ENCODE peak calls at places on chromosomes 12 and 14, in four cellular contexts. T, B, U and O are unnamed samples.

GRCh38 chr14:90836692-90837063 is 20.4 kb upstream of the TTC7B start:
- DNase-seq in T (no peak), B (no peak), U (no peak), O (no peak)

GRCh38 chr14:56219666-56220413 is 101.6 kb downstream of the PELI2 start:
- DNase-seq in B (no peak), U (no peak), T (no peak), O (no peak)

GRCh38 chr14:51342226-51342625 is 102.2 kb downstream of the TMX1 start:
- DNase-seq in B (no peak), T (no peak), U (no peak), O (no peak)

GRCh38 chr14:34180428-34180827 is 229.6 kb upstream of the EGLN3 start:
- DNase-seq in B (no peak), T (no peak), U (no peak), O (no peak)

GRCh38 chr12:127620956-127621355 is 646.0 kb upstream of the TMEM132C start:
- DNase-seq in T (no peak), B (peak), U (no peak), O (no peak)

GRCh38 chr12:531951-532585 is 72.3 kb downstream of the B4GALNT3 start:
- DNase-seq in T (no peak), U (no peak), B (no peak), O (no peak)

GRCh38 chr12:93378373-93379310 is 917 bp downstream of the NUDT4 start:
- DNase-seq in T (no peak), B (no peak), U (peak), O (peak)

GRCh38 chr14:52801014-52801708 is 9.8 kb upstream of the GNPNAT1 start:
- DNase-seq in T (no peak), B (no peak), U (no peak), O (no peak)

GRCh38 chr12:78871566-78871965 is 7.0 kb downstream of the SYT1 start:
- DNase-seq in U (no peak), T (no peak), B (no peak), O (no peak)

GRCh38 chr12:89752331-89752730 is 43.7 kb upstream of the ATP2B1 start:
- DNase-seq in U (no peak), B (no peak), T (no peak), O (no peak)

GRCh38 chr12:72084061-72084460 is 145.4 kb downstream of the TPH2 start:
- DNase-seq in B (no peak), T (no peak), U (no peak), O (no peak)

GRCh38 chr14:101192661-101193000 is 289.1 kb upstream of the RTL1 start:
- DNase-seq in T (no peak), U (no peak), B (no peak), O (no peak)

GRCh38 chr12:99386907-99387306 is 260.6 kb upstream of the GARIN6 start:
- DNase-seq in B (no peak), T (no peak), U (no peak), O (no peak)

GRCh38 chr12:108571604-108572165 is 9.3 kb downstream of the ISCU start:
- DNase-seq in B (no peak), U (no peak), T (no peak), O (no peak)

GRCh38 chr12:11534064-11534463 is 115.4 kb upstream of the ETV6 start:
- DNase-seq in U (no peak), T (no peak), B (no peak), O (no peak)

GRCh38 chr12:53179694-53180269 is 740 bp upstream of the ZNF740 start:
- DNase-seq in U (no peak), B (no peak), T (no peak), O (no peak)

GRCh38 chr12:7345232-7345631 is 41.4 kb downstream of the ACSM4 start:
- DNase-seq in T (no peak), U (no peak), B (no peak), O (no peak)

GRCh38 chr14:104104006-104104901 is 18.8 kb downstream of the ASPG start:
- DNase-seq in T (no peak), U (no peak), B (no peak), O (no peak)

GRCh38 chr12:56644654-56645053 is 1.1 kb downstream of the ATP5F1B start:
- DNase-seq in U (no peak), B (no peak), T (no peak), O (no peak)

GRCh38 chr14:79011091-79011919 is 841.1 kb downstream of the NRXN3 start:
- DNase-seq in B (no peak), U (no peak), T (no peak), O (no peak)